ENCODE peak calls at places on chromosomes 2 and 18, in eight cellular contexts. C is glutamatergic neuron, B is nephron progenitor cell, F is upper lobe of right lung, U is A549, V is progenitor cell of endocrine pancreas, M is foreskin fibroblast, Z is neural progenitor cell. Y is an unnamed sample.

GRCh38 chr2:109497447-109497846 is 116.3 kb downstream of the SEPTIN10 start:
- DNase-seq in C (no peak), B (no peak), F (no peak), U (no peak), V (no peak), M (peak; percentile 93), Z (no peak), Y (no peak)

GRCh38 chr18:75268206-75268605 is 57.6 kb downstream of the TSHZ1 start:
- DNase-seq in C (no peak), B (no peak), F (no peak), U (no peak), V (no peak), M (no peak), Z (no peak), Y (no peak)

GRCh38 chr18:31102020-31102684 is at the start of gene DSC2:
- DNase-seq in C (peak; percentile 88), B (peak; percentile 81), F (peak; percentile 81), U (peak; percentile 14), V (peak; percentile 68), M (no peak), Z (peak; percentile 80), Y (no peak)

GRCh38 chr2:105873721-105874120 is 129.0 kb downstream of the NCK2 start:
- DNase-seq in C (no peak), B (no peak), F (no peak), U (peak; percentile 10), V (no peak), M (peak; percentile 62), Z (peak; percentile 42), Y (peak; percentile 94)

GRCh38 chr2:42493885-42494433 is at the start of gene KCNG3:
- DNase-seq in C (peak; percentile 83), B (peak; percentile 88), F (peak; percentile 87), U (peak; percentile 72), V (peak; percentile 52), M (peak; percentile 33), Z (peak; percentile 93), Y (peak; percentile 90)

GRCh38 chr2:65850695-65851094 is 418.3 kb upstream of the SPRED2 start:
- DNase-seq in C (no peak), B (no peak), F (no peak), U (no peak), V (no peak), M (no peak), Z (no peak), Y (no peak)

GRCh38 chr2:23631391-23631790 is 246.4 kb downstream of the KLHL29 start:
- DNase-seq in C (no peak), B (no peak), F (no peak), U (no peak), V (no peak), M (no peak), Z (no peak), Y (no peak)

GRCh38 chr2:55519908-55520885 is 679 bp downstream of the CFAP36 start:
- DNase-seq in C (peak; percentile 19), B (peak; percentile 41), F (peak; percentile 65), U (peak; percentile 19), V (peak; percentile 13), M (peak; percentile 16), Z (peak; percentile 57), Y (peak; percentile 8)

GRCh38 chr18:57195341-57195740 is 48.5 kb downstream of the BOD1L2 start:
- DNase-seq in C (no peak), B (no peak), F (no peak), U (no peak), V (no peak), M (no peak), Z (no peak), Y (no peak)

GRCh38 chr2:74499269-74499939 is at the start of gene LBX2:
- DNase-seq in C (peak; percentile 26), B (peak; percentile 60), F (no peak), U (no peak), V (no peak), M (no peak), Z (peak; percentile 60), Y (peak; percentile 41)

GRCh38 chr2:159706385-159706980 is 5.8 kb upstream of the MARCHF7 start:
- DNase-seq in C (no peak), B (no peak), F (no peak), U (no peak), V (no peak), M (peak; percentile 10), Z (no peak), Y (no peak)

GRCh38 chr2:29031046-29031445 is 43.3 kb downstream of the PCARE start:
- DNase-seq in C (no peak), B (no peak), F (no peak), U (no peak), V (no peak), M (no peak), Z (no peak), Y (no peak)

GRCh38 chr18:76429262-76430126 is 65.5 kb downstream of the ZNF516 start:
- DNase-seq in C (no peak), B (no peak), F (peak; percentile 59), U (peak; percentile 14), V (no peak), M (no peak), Z (no peak), Y (no peak)

GRCh38 chr2:112182581-112183034 is 44.4 kb downstream of the FBLN7 start:
- DNase-seq in C (peak; percentile 50), B (no peak), F (no peak), U (no peak), V (no peak), M (no peak), Z (peak; percentile 40), Y (no peak)

GRCh38 chr2:33848486-33848885 is 249.4 kb upstream of the FAM98A start:
- DNase-seq in C (no peak), B (no peak), F (no peak), U (no peak), V (no peak), M (no peak), Z (no peak), Y (no peak)

GRCh38 chr2:207166349-207167128 is 791 bp upstream of the KLF7 start:
- DNase-seq in C (peak; percentile 85), B (peak; percentile 80), F (peak; percentile 88), U (peak; percentile 83), V (peak; percentile 70), M (peak; percentile 79), Z (peak; percentile 92), Y (peak; percentile 85)
- TF ChIP-seq CTCF in C (peak; percentile 54), B (peak; percentile 23), F (peak; percentile 42), U (peak; percentile 49), V (peak; percentile 46), M (no peak), Z (peak; percentile 40), Y (no peak)

GRCh38 chr2:236291911-236292310 is 27.7 kb upstream of the ASB18 start:
- DNase-seq in C (no peak), B (no peak), F (no peak), U (no peak), V (no peak), M (no peak), Z (no peak), Y (no peak)

GRCh38 chr2:236291476-236291875 is 27.3 kb upstream of the ASB18 start:
- DNase-seq in C (no peak), B (no peak), F (no peak), U (no peak), V (no peak), M (no peak), Z (no peak), Y (no peak)

GRCh38 chr2:236289766-236290462 is 25.7 kb upstream of the ASB18 start:
- DNase-seq in C (no peak), B (no peak), F (no peak), U (no peak), V (no peak), M (no peak), Z (no peak), Y (no peak)

GRCh38 chr2:236293241-236293810 is 29.1 kb upstream of the ASB18 start:
- DNase-seq in C (no peak), B (no peak), F (no peak), U (no peak), V (no peak), M (no peak), Z (no peak), Y (no peak)

GRCh38 chr2:236290742-236291425 is 26.7 kb upstream of the ASB18 start:
- DNase-seq in C (no peak), B (no peak), F (no peak), U (no peak), V (no peak), M (no peak), Z (no peak), Y (no peak)
- TF ChIP-seq CTCF in C (no peak), B (no peak), F (no peak), U (no peak), V (no peak), M (no peak), Z (no peak), Y (no peak)

DNA sequence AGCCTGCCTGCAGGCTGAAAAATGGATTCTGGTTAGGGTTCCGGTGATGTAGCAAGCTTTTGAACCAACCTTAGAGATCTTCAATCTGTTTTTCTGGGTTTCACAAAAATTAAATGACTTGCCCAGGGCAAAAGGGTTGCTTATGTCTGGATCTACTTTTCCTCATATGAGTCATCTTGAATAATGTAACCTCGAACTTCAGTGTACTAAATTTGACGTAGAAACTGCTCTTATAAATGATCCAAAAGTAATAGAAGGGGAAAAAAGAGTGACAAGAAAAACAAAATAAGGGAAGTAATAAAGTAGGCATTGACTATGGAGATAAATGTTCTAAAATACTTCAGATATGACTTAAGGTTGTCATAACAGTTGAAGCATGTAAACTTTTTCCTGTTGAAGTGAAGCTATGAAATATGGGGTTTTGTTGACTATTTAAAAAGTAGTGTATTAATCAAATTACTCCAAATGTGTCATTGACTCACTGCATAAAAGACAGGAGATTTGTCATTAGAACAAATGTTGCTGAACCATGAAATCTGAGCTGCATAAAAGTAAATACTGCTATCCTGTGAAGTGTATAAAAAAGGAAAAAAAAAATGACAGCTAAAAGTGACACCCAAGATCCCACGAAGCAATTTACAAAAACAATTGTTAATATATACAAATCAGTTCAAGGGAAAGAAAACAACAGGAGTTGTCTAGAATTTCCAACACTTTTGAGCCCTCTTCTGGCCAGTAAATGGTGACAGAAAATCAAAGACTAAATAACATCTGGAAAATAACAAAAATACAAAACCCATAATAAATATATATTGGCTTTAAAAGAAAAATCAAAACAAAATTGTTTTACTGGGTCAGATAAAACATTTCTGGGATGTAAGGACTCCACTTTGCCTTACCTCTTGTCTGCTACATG is 103.6 kb upstream of the SERPINE2 start:
- DNase-seq in C (no peak), B (no peak), F (no peak), U (peak; percentile 49), V (no peak), M (peak; percentile 77), Z (no peak), Y (no peak)
- TF ChIP-seq CTCF in C (no peak), B (no peak), F (no peak), U (peak; percentile 25), V (no peak), M (no peak), Z (no peak), Y (no peak)

DNA sequence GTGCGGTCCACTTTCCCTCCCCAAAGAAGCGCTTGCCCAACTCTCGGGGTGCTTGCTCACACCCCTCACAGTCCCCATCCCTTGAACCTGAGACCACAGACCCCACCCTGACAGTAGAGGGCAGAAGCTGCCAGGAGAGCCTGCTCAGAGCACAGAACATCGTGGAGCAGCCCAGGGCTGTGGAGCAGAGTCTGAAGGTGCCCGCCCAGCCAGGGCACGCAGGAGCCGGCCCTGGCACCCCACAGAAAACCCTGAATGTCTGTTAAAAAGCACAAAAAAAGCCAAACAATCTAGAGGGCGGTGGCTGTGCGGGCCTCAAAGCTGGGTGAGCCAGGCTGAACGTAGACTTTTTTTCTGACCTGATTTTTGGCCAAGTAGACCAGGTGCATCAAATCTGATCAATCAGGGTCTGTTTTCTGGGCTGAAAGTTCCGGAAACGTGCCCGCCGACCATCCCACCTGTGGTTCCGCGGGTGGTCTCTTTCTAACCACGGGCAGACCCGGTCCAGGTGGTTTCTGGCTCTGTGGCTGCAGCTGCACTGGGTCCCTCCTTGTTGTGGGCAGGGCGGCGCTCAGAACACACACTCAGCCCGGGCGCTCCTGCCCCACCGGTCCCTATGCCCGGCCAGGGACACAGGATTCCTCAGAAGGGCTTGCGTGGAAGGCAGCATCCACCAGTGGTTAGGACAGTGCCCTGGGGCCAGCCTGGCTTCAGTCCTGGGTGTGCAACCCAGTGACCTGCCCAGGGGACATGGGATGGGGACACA is 66.3 kb downstream of the SLC66A2 start:
- DNase-seq in C (no peak), B (no peak), F (peak; percentile 48), U (no peak), V (no peak), M (no peak), Z (no peak), Y (no peak)
- TF ChIP-seq CTCF in C (no peak), B (no peak), F (no peak), U (no peak), V (no peak), M (no peak), Z (no peak), Y (no peak)

Y was measured in GM20000.